ENCODE peak calls at places on chromosomes 1 and 21, in five cellular contexts. E, P, T, Q and F are unnamed samples.

GRCh38 chr21:35565204-35565611 is 495.1 kb downstream of the SETD4 start:
- DNase-seq in E (peak), P (peak), T (peak), Q (peak), F (peak)

GRCh38 chr1:205783904-205784303 is 8.6 kb upstream of the RAB29 start:
- DNase-seq in E (peak), P (peak), T (no peak), Q (peak), F (no peak)

GRCh38 chr1:245261786-245262185 is 107.0 kb downstream of the KIF26B start:
- DNase-seq in E (no peak), P (no peak), T (no peak), Q (no peak), F (no peak)

GRCh38 chr1:244590670-244591069 is 62.3 kb upstream of the DESI2 start:
- DNase-seq in E (no peak), P (no peak), T (no peak), Q (no peak), F (no peak)

GRCh38 chr1:49181033-49181432 is 404.3 kb upstream of the BEND5 start:
- DNase-seq in E (no peak), P (no peak), T (no peak), Q (no peak), F (no peak)

GRCh38 chr1:221839794-221840395 is 98.0 kb upstream of the DUSP10 start:
- DNase-seq in E (peak), P (peak), T (peak), Q (peak), F (no peak)

GRCh38 chr1:22318279-22318983 is 133.2 kb upstream of the ZBTB40 start:
- DNase-seq in E (no peak), P (no peak), T (no peak), Q (no peak), F (no peak)

GRCh38 chr1:100879422-100879821 is 15.2 kb downstream of the EXTL2 start:
- DNase-seq in E (no peak), P (no peak), T (no peak), Q (no peak), F (no peak)

GRCh38 chr1:207951652-207952051 is 40.7 kb upstream of the CD34 start:
- DNase-seq in E (no peak), P (no peak), T (no peak), Q (no peak), F (no peak)

GRCh38 chr1:13775446-13775845 is 75.5 kb downstream of the PRDM2 start:
- DNase-seq in E (no peak), P (no peak), T (no peak), Q (peak), F (no peak)

GRCh38 chr1:65392497-65392896 is 28.0 kb upstream of the LEPR start:
- DNase-seq in E (no peak), P (no peak), T (no peak), Q (no peak), F (no peak)

GRCh38 chr1:36968730-36969129 is 65.6 kb downstream of the GRIK3 start:
- DNase-seq in E (no peak), P (no peak), T (no peak), Q (no peak), F (no peak)

GRCh38 chr1:208055535-208055934 is 144.6 kb upstream of the CD34 start:
- DNase-seq in E (no peak), P (no peak), T (no peak), Q (no peak), F (no peak)

GRCh38 chr1:31476891-31477846 is 64.2 kb downstream of the SERINC2 start:
- DNase-seq in E (no peak), P (no peak), T (no peak), Q (no peak), F (no peak)

GRCh38 chr21:19246018-19246417 is 842.4 kb upstream of the TMPRSS15 start:
- DNase-seq in E (no peak), P (no peak), T (no peak), Q (no peak), F (no peak)

GRCh38 chr1:65792671-65793358 is at the start of gene PDE4B:
- DNase-seq in E (peak), P (peak), T (no peak), Q (peak), F (no peak)

GRCh38 chr1:234535763-234536515 is 57.0 kb upstream of the TARBP1 start:
- DNase-seq in E (peak), P (peak), T (peak), Q (peak), F (no peak)

GRCh38 chr1:89546082-89546889 is 21.7 kb downstream of the LRRC8B start:
- DNase-seq in E (peak), P (no peak), T (no peak), Q (peak), F (no peak)

GRCh38 chr1:230067871-230068814 is 1.1 kb downstream of the GALNT2 start:
- DNase-seq in E (no peak), P (peak), T (no peak), Q (no peak), F (no peak)

GRCh38 chr1:94515548-94515947 is 26.0 kb downstream of the F3 start:
- DNase-seq in E (no peak), P (no peak), T (no peak), Q (no peak), F (no peak)

GRCh38 chr1:35544976-35545375 is 12.2 kb downstream of the KIAA0319L start:
- DNase-seq in E (no peak), P (no peak), T (no peak), Q (peak), F (no peak)

GRCh38 chr1:47577310-47578025 is 139.6 kb downstream of the FOXD2 start:
- DNase-seq in E (no peak), P (no peak), T (no peak), Q (no peak), F (no peak)

GRCh38 chr1:182909578-182909977 is 43.4 kb downstream of the SHCBP1L start:
- DNase-seq in E (no peak), P (no peak), T (no peak), Q (no peak), F (no peak)

GRCh38 chr1:204461331-204462228 is 33.0 kb downstream of the PIK3C2B start:
- DNase-seq in E (no peak), P (no peak), T (no peak), Q (no peak), F (no peak)

GRCh38 chr1:58927026-58927721 is 143.3 kb upstream of the JUN start:
- DNase-seq in E (no peak), P (no peak), T (no peak), Q (peak), F (no peak)

GRCh38 chr1:192807968-192808587 is 761 bp upstream of the RGS2 start:
- DNase-seq in E (peak), P (no peak), T (no peak), Q (peak), F (no peak)

GRCh38 chr1:4395158-4395557 is 259.3 kb upstream of the AJAP1 start:
- DNase-seq in E (no peak), P (no peak), T (no peak), Q (no peak), F (no peak)

GRCh38 chr1:67766117-67766978 is 66.9 kb downstream of the GNG12 start:
- DNase-seq in E (peak), P (peak), T (peak), Q (peak), F (no peak)

GRCh38 chr1:69157046-69157756 is 410.5 kb upstream of the LRRC7 start:
- DNase-seq in E (no peak), P (no peak), T (no peak), Q (no peak), F (no peak)

GRCh38 chr1:171566467-171566866 is 55.6 kb upstream of the MYOCOS start:
- DNase-seq in E (no peak), P (no peak), T (no peak), Q (no peak), F (no peak)
- TF ChIP-seq CTCF in E (peak), P (no peak), T (no peak), Q (no peak), F (peak)

GRCh38 chr1:180775801-180776200 is 136.9 kb upstream of the KIAA1614 start:
- DNase-seq in E (no peak), P (no peak), T (no peak), Q (no peak), F (no peak)
- H3K4me3 ChIP-seq in E (no peak), P (no peak), T (no peak), Q (no peak), F (no peak)

DNA sequence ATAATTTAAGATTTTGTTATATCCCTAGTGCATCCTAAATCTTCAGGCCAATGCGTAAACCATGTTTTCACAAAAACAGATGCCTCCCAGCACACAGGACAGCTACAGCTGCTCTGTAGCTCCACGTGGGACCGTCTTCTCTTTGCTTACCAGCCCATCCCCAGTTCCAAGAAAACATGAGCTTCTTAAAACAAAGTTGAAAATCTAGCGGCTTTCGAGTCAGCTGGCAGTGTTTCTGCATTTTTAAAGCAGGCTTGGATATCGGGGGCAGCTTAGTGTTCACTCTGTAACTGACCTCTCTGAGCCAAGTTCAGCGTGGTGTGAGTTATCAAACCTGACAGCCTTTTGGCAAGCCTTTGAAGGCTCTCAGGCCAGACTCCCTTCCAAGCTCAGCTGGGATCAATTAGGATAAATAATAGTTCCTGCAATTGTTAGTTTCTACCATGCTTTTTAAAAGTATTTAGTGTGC is 881.5 kb downstream of the LTN1 start:
- DNase-seq in E (peak), P (no peak), T (peak), Q (peak), F (peak)
- TF ChIP-seq CTCF in E (no peak), P (no peak), T (no peak), Q (no peak), F (no peak)

DNA sequence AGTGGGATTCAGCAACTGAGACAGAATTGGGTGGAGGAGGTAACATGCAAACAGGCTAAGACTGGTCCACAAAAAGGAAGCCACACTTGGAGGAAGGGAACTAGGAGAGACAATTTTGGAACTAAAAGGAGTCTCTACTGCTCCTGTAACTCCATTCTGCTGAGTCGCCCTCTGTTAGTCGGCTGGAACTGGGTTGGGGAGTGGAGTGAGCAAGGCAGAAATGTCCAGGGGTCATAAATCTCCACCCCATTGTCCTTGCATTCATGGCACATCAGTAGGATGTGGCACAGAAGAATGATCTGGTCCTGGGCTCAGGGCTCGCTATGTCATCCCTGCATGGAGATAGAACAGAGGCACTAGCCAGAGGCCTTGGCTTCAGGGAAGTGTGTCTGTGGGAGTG is 5.0 kb downstream of the LAMB3 start:
- DNase-seq in E (no peak), P (no peak), T (no peak), Q (no peak), F (no peak)
- H3K4me3 ChIP-seq in E (no peak), P (no peak), T (no peak), Q (no peak), F (no peak)